ENCODE peak calls at places on chromosomes 2 and 18, in five cellular contexts. One of them, this sample, is unnamed.
A peak's percentile ranks its signal among the peaks of the same experiment; 100 is the strongest.

GRCh38 chr2:237156131-237156856 is 70.6 kb downstream of the COPS8 start:
- DNase-seq in choroid plexus epithelial cell: peak; percentile 91
- DNase-seq in esophagus muscularis mucosa: peak; percentile 87
- DNase-seq in brain microvascular endothelial cell: peak; percentile 83
- DNase-seq in fibroblast of mammary gland: peak; percentile 96
- DNase-seq in this sample: peak; percentile 94

GRCh38 chr2:236790991-236791390 is 221.4 kb downstream of the ACKR3 start:
- DNase-seq in brain microvascular endothelial cell: no peak
- DNase-seq in choroid plexus epithelial cell: no peak
- DNase-seq in esophagus muscularis mucosa: no peak
- DNase-seq in fibroblast of mammary gland: no peak
- DNase-seq in this sample: no peak

GRCh38 chr2:105749583-105750399 is 5.1 kb downstream of the NCK2 start:
- DNase-seq in choroid plexus epithelial cell: peak; percentile 84
- DNase-seq in fibroblast of mammary gland: peak; percentile 68
- DNase-seq in brain microvascular endothelial cell: peak; percentile 93
- DNase-seq in esophagus muscularis mucosa: no peak
- DNase-seq in this sample: peak; percentile 30

GRCh38 chr2:148569221-148569620 is 75.3 kb upstream of the EPC2 start:
- DNase-seq in fibroblast of mammary gland: no peak
- DNase-seq in esophagus muscularis mucosa: no peak
- DNase-seq in choroid plexus epithelial cell: no peak
- DNase-seq in brain microvascular endothelial cell: no peak
- DNase-seq in this sample: no peak

GRCh38 chr2:106944220-106944619 is 58.3 kb upstream of the ST6GAL2 start:
- DNase-seq in choroid plexus epithelial cell: peak; percentile 84
- DNase-seq in fibroblast of mammary gland: peak; percentile 65
- DNase-seq in esophagus muscularis mucosa: no peak
- DNase-seq in brain microvascular endothelial cell: peak; percentile 70
- DNase-seq in this sample: peak; percentile 29

GRCh38 chr18:36771246-36771645 is 57.6 kb downstream of the TPGS2 start:
- DNase-seq in choroid plexus epithelial cell: no peak
- DNase-seq in brain microvascular endothelial cell: no peak
- DNase-seq in fibroblast of mammary gland: no peak
- DNase-seq in esophagus muscularis mucosa: no peak
- DNase-seq in this sample: no peak

GRCh38 chr2:239259173-239259572 is 141.6 kb downstream of the HDAC4 start:
- DNase-seq in brain microvascular endothelial cell: no peak
- DNase-seq in fibroblast of mammary gland: no peak
- DNase-seq in esophagus muscularis mucosa: no peak
- DNase-seq in choroid plexus epithelial cell: no peak
- DNase-seq in this sample: no peak

GRCh38 chr2:137992039-137992646 is 27.9 kb downstream of the HNMT start:
- DNase-seq in choroid plexus epithelial cell: no peak
- DNase-seq in esophagus muscularis mucosa: no peak
- DNase-seq in brain microvascular endothelial cell: no peak
- DNase-seq in fibroblast of mammary gland: no peak
- DNase-seq in this sample: no peak

GRCh38 chr18:46321954-46322353 is 217.8 kb downstream of the HAUS1 start:
- DNase-seq in choroid plexus epithelial cell: no peak
- DNase-seq in brain microvascular endothelial cell: no peak
- DNase-seq in esophagus muscularis mucosa: no peak
- DNase-seq in fibroblast of mammary gland: no peak
- DNase-seq in this sample: no peak

DNA sequence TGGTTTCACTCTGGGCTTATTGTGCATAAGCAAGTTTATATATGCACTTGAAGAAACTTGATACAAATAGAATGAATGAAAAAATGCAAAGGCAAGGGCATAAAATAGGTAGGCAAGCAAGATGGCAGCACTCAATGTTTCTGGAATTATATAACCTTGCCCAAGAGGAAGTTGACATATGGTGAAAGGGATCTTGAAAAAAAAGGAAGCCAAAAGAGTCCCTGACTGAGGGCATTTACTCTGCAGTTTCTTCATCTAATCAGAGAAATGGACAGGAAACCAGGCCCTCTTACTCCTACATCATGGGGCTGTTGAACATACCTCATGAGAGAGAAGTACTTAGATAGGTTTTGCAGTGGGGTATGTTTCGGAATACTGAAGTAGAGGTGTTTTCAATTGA is 53.3 kb downstream of the PLCL1 start:
- DNase-seq in brain microvascular endothelial cell: no peak
- DNase-seq in choroid plexus epithelial cell: no peak
- DNase-seq in esophagus muscularis mucosa: no peak
- DNase-seq in fibroblast of mammary gland: no peak
- DNase-seq in this sample: no peak
- H3K4me3 ChIP-seq in brain microvascular endothelial cell: no peak overlapping the region
- H3K4me3 ChIP-seq in choroid plexus epithelial cell: no peak overlapping the region
- H3K4me3 ChIP-seq in esophagus muscularis mucosa: no peak overlapping the region
- H3K4me3 ChIP-seq in fibroblast of mammary gland: no peak overlapping the region
- H3K4me3 ChIP-seq in this sample: no peak overlapping the region

GRCh38 chr2:191369034-191369433 is 123.8 kb downstream of the MYO1B start:
- DNase-seq in esophagus muscularis mucosa: no peak
- DNase-seq in fibroblast of mammary gland: peak; percentile 34
- DNase-seq in choroid plexus epithelial cell: peak; percentile 41
- DNase-seq in brain microvascular endothelial cell: no peak
- DNase-seq in this sample: peak; percentile 38
- TF ChIP-seq CTCF in esophagus muscularis mucosa: no peak
- TF ChIP-seq CTCF in fibroblast of mammary gland: peak; percentile 60
- TF ChIP-seq CTCF in choroid plexus epithelial cell: no peak
- TF ChIP-seq CTCF in brain microvascular endothelial cell: peak; percentile 20
- TF ChIP-seq CTCF in this sample: peak; percentile 46

DNA sequence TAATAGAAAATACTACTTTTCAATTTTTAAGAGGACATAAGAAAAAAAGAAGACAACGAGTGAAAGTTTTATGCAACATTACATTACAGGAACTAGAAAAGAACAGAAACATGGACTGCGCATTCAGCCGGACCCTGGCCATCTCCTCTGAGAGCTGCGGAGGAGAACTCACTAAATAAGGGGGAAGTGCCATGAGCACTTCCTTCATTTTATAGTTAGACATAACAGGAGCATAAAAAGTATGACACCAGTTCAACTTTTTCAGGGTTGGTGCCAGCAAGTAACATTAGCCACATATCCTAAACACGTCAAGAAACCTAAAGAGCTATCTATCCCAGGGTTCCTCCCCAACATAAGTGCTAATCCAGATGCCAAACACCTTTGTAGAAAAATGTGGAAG is 78.0 kb upstream of the SERTAD2 start:
- DNase-seq in fibroblast of mammary gland: no peak
- DNase-seq in brain microvascular endothelial cell: no peak
- DNase-seq in choroid plexus epithelial cell: no peak
- DNase-seq in esophagus muscularis mucosa: no peak
- DNase-seq in this sample: no peak
- H3K4me3 ChIP-seq in fibroblast of mammary gland: no peak overlapping the region
- H3K4me3 ChIP-seq in brain microvascular endothelial cell: no peak overlapping the region
- H3K4me3 ChIP-seq in choroid plexus epithelial cell: no peak overlapping the region
- H3K4me3 ChIP-seq in esophagus muscularis mucosa: no peak overlapping the region
- H3K4me3 ChIP-seq in this sample: no peak overlapping the region

GRCh38 chr2:177763532-177764265 is 308.9 kb downstream of the PDE11A start:
- DNase-seq in brain microvascular endothelial cell: peak; percentile 58
- DNase-seq in choroid plexus epithelial cell: peak; percentile 77
- DNase-seq in fibroblast of mammary gland: peak; percentile 72
- DNase-seq in esophagus muscularis mucosa: no peak
- DNase-seq in this sample: peak; percentile 73

GRCh38 chr2:177756346-177756745 is 316.2 kb downstream of the PDE11A start:
- DNase-seq in brain microvascular endothelial cell: no peak
- DNase-seq in esophagus muscularis mucosa: no peak
- DNase-seq in choroid plexus epithelial cell: no peak
- DNase-seq in fibroblast of mammary gland: no peak
- DNase-seq in this sample: no peak

GRCh38 chr2:177758591-177759371 is 313.8 kb downstream of the PDE11A start:
- DNase-seq in fibroblast of mammary gland: peak; percentile 58
- DNase-seq in esophagus muscularis mucosa: no peak
- DNase-seq in brain microvascular endothelial cell: peak; percentile 32
- DNase-seq in choroid plexus epithelial cell: peak; percentile 77
- DNase-seq in this sample: peak; percentile 62

GRCh38 chr2:177754476-177754873 is 318.1 kb downstream of the PDE11A start:
- DNase-seq in fibroblast of mammary gland: no peak
- DNase-seq in esophagus muscularis mucosa: no peak
- DNase-seq in brain microvascular endothelial cell: no peak
- DNase-seq in choroid plexus epithelial cell: peak; percentile 51
- DNase-seq in this sample: peak; percentile 32

DNA sequence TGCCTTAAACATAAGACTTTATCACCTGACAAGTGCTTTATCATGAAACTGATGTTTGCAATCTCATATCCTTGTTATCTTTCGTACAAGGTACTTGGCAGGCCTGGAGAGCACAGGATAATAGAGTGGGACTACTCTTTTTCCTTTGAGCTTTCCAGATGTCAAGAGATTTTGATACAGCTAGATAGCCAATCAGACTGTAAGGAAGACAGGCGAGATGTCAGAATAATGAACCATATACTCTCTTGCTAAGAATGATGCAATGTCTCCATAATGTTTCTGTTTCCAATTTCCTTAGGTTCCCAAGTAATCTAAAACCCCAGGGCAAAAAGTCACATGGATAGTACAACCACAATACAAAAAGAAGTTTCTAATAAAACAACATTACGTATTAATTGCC is 313.1 kb downstream of the PDE11A start:
- DNase-seq in choroid plexus epithelial cell: no peak
- DNase-seq in fibroblast of mammary gland: peak; percentile 40
- DNase-seq in esophagus muscularis mucosa: no peak
- DNase-seq in brain microvascular endothelial cell: no peak
- DNase-seq in this sample: no peak
- TF ChIP-seq CTCF in choroid plexus epithelial cell: no peak
- TF ChIP-seq CTCF in fibroblast of mammary gland: no peak
- TF ChIP-seq CTCF in esophagus muscularis mucosa: no peak
- TF ChIP-seq CTCF in brain microvascular endothelial cell: no peak
- TF ChIP-seq CTCF in this sample: no peak

GRCh38 chr2:111948832-111949231 is 50.4 kb downstream of the MERTK start:
- DNase-seq in choroid plexus epithelial cell: no peak
- DNase-seq in fibroblast of mammary gland: no peak
- DNase-seq in brain microvascular endothelial cell: no peak
- DNase-seq in esophagus muscularis mucosa: no peak
- DNase-seq in this sample: no peak

GRCh38 chr2:111946294-111947114 is 48.1 kb downstream of the MERTK start:
- DNase-seq in fibroblast of mammary gland: peak; percentile 96
- DNase-seq in brain microvascular endothelial cell: peak; percentile 35
- DNase-seq in esophagus muscularis mucosa: no peak
- DNase-seq in choroid plexus epithelial cell: peak; percentile 92
- DNase-seq in this sample: peak; percentile 91

GRCh38 chr2:111944536-111945210 is 46.3 kb downstream of the MERTK start:
- DNase-seq in esophagus muscularis mucosa: no peak
- DNase-seq in fibroblast of mammary gland: no peak
- DNase-seq in brain microvascular endothelial cell: no peak
- DNase-seq in choroid plexus epithelial cell: no peak
- DNase-seq in this sample: no peak

GRCh38 chr2:111945444-111946293 is 47.3 kb downstream of the MERTK start:
- DNase-seq in brain microvascular endothelial cell: no peak
- DNase-seq in esophagus muscularis mucosa: no peak
- DNase-seq in fibroblast of mammary gland: no peak
- DNase-seq in choroid plexus epithelial cell: no peak
- DNase-seq in this sample: no peak

GRCh38 chr2:111947219-111947618 is 48.8 kb downstream of the MERTK start:
- DNase-seq in fibroblast of mammary gland: no peak
- DNase-seq in esophagus muscularis mucosa: no peak
- DNase-seq in brain microvascular endothelial cell: no peak
- DNase-seq in choroid plexus epithelial cell: no peak
- DNase-seq in this sample: no peak
- H3K4me3 ChIP-seq in fibroblast of mammary gland: no peak overlapping the region
- H3K4me3 ChIP-seq in esophagus muscularis mucosa: no peak overlapping the region
- H3K4me3 ChIP-seq in brain microvascular endothelial cell: no peak overlapping the region
- H3K4me3 ChIP-seq in choroid plexus epithelial cell: no peak overlapping the region
- H3K4me3 ChIP-seq in this sample: no peak overlapping the region

GRCh38 chr18:56298935-56299334 is 339.5 kb downstream of the TXNL1 start:
- DNase-seq in brain microvascular endothelial cell: peak; percentile 70
- DNase-seq in choroid plexus epithelial cell: peak; percentile 30
- DNase-seq in esophagus muscularis mucosa: no peak
- DNase-seq in fibroblast of mammary gland: peak; percentile 57
- DNase-seq in this sample: peak; percentile 70
- TF ChIP-seq CTCF in brain microvascular endothelial cell: peak; percentile 73
- TF ChIP-seq CTCF in choroid plexus epithelial cell: peak; percentile 38
- TF ChIP-seq CTCF in esophagus muscularis mucosa: no peak
- TF ChIP-seq CTCF in fibroblast of mammary gland: peak; percentile 49
- TF ChIP-seq CTCF in this sample: peak; percentile 48

GRCh38 chr18:2981212-2981728 is 31.7 kb downstream of the LPIN2 start:
- DNase-seq in choroid plexus epithelial cell: peak; percentile 97
- DNase-seq in brain microvascular endothelial cell: peak; percentile 86
- DNase-seq in esophagus muscularis mucosa: no peak
- DNase-seq in fibroblast of mammary gland: peak; percentile 97
- DNase-seq in this sample: peak; percentile 94
- H3K4me3 ChIP-seq in choroid plexus epithelial cell: no peak overlapping the region
- H3K4me3 ChIP-seq in brain microvascular endothelial cell: no peak overlapping the region
- H3K4me3 ChIP-seq in esophagus muscularis mucosa: peak overlapping the region; percentile 16
- H3K4me3 ChIP-seq in fibroblast of mammary gland: no peak overlapping the region
- H3K4me3 ChIP-seq in this sample: no peak overlapping the region

DNA sequence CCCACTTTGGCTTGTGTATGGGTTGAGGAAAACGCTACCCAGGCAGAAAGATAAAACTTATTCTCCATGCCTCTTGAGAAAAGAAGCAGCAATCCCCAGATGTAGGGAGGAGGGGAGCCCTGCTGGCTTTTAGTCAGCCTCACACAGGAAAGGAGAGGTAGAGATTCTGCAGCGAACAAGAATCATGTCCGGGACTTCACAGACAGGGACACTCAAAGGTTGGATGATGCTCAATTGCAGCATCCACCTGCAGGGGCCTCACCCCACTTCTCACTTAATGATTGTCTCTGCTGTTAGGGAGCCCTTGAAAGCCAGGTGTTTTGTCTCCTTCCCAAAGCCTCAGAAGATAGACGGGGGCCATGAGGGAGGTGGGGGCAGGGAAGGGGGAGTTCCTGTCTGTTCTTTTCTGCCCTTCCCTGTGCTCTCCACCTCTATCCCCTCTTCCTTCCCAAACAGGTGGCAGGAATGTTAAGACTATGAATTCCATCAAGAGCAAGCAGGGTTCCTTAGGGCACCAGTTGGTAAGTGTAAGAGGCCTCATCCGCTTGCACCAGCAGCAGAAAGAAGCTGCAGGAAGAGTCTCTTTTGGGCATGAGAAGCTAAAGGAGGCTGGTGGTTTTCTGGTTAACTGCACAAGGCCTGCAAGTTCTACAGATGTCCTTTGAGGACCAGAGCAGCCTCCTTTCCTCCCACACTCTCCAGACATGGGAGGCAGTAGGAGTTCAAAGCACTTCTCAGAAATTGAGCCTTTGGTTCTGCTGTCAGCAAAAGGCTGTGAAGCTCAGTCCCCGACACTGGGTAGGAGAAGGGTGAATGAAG is 154.6 kb upstream of the TNP1 start:
- DNase-seq in esophagus muscularis mucosa: peak; percentile 55
- DNase-seq in choroid plexus epithelial cell: no peak
- DNase-seq in fibroblast of mammary gland: no peak
- DNase-seq in brain microvascular endothelial cell: no peak
- DNase-seq in this sample: no peak
- TF ChIP-seq CTCF in esophagus muscularis mucosa: no peak
- TF ChIP-seq CTCF in choroid plexus epithelial cell: no peak
- TF ChIP-seq CTCF in fibroblast of mammary gland: no peak
- TF ChIP-seq CTCF in brain microvascular endothelial cell: no peak
- TF ChIP-seq CTCF in this sample: no peak